ENCODE peak calls at places on chromosomes 5 and 9, in nine cellular contexts. One of them, this sample, is unnamed.

GRCh38 chr9:96061293-96061987 is 185.9 kb downstream of the ERCC6L2 start:
- DNase-seq in GM12864: no peak
- DNase-seq in neural crest cell: peak
- DNase-seq in endothelial cell of umbilical vein: peak
- DNase-seq in CD4-positive, alpha-beta T cell: peak
- DNase-seq in RWPE1: peak
- DNase-seq in OCI-LY7: no peak
- DNase-seq in NB4: peak
- DNase-seq in Calu3: peak
- DNase-seq in this sample: no peak

GRCh38 chr5:74272019-74272775 is 368.3 kb downstream of the ENC1 start:
- DNase-seq in GM12864: no peak
- DNase-seq in neural crest cell: no peak
- DNase-seq in endothelial cell of umbilical vein: no peak
- DNase-seq in CD4-positive, alpha-beta T cell: no peak
- DNase-seq in RWPE1: peak
- DNase-seq in OCI-LY7: no peak
- DNase-seq in NB4: no peak
- DNase-seq in Calu3: no peak
- DNase-seq in this sample: no peak

GRCh38 chr5:10250804-10251276 is 760 bp downstream of the CCT5 start:
- DNase-seq in GM12864: no peak
- DNase-seq in neural crest cell: no peak
- DNase-seq in endothelial cell of umbilical vein: peak
- DNase-seq in CD4-positive, alpha-beta T cell: no peak
- DNase-seq in RWPE1: peak
- DNase-seq in OCI-LY7: peak
- DNase-seq in NB4: peak
- DNase-seq in Calu3: no peak
- DNase-seq in this sample: no peak

GRCh38 chr5:77867914-77868313 is 91.8 kb upstream of the TBCA start:
- DNase-seq in GM12864: no peak
- DNase-seq in neural crest cell: no peak
- DNase-seq in endothelial cell of umbilical vein: no peak
- DNase-seq in CD4-positive, alpha-beta T cell: no peak
- DNase-seq in RWPE1: no peak
- DNase-seq in OCI-LY7: no peak
- DNase-seq in NB4: no peak
- DNase-seq in Calu3: no peak
- DNase-seq in this sample: no peak

GRCh38 chr5:155024015-155024414 is 10.5 kb downstream of the KIF4B start:
- DNase-seq in GM12864: peak
- DNase-seq in neural crest cell: no peak
- DNase-seq in endothelial cell of umbilical vein: no peak
- DNase-seq in CD4-positive, alpha-beta T cell: no peak
- DNase-seq in RWPE1: no peak
- DNase-seq in OCI-LY7: no peak
- DNase-seq in NB4: no peak
- DNase-seq in Calu3: no peak
- DNase-seq in this sample: no peak

GRCh38 chr5:156595132-156595787 is 254.8 kb upstream of the PPP1R2B start:
- DNase-seq in GM12864: no peak
- DNase-seq in neural crest cell: no peak
- DNase-seq in endothelial cell of umbilical vein: no peak
- DNase-seq in CD4-positive, alpha-beta T cell: no peak
- DNase-seq in RWPE1: no peak
- DNase-seq in OCI-LY7: no peak
- DNase-seq in NB4: no peak
- DNase-seq in Calu3: no peak
- DNase-seq in this sample: no peak

GRCh38 chr5:72658767-72659540 is 151.7 kb upstream of the ZNF366 start:
- DNase-seq in GM12864: no peak
- DNase-seq in neural crest cell: no peak
- DNase-seq in endothelial cell of umbilical vein: no peak
- DNase-seq in CD4-positive, alpha-beta T cell: no peak
- DNase-seq in RWPE1: no peak
- DNase-seq in OCI-LY7: no peak
- DNase-seq in NB4: no peak
- DNase-seq in Calu3: no peak
- DNase-seq in this sample: no peak

GRCh38 chr5:137792291-137792690 is 38.1 kb upstream of the HNRNPA0 start:
- DNase-seq in GM12864: no peak
- DNase-seq in neural crest cell: no peak
- DNase-seq in endothelial cell of umbilical vein: no peak
- DNase-seq in CD4-positive, alpha-beta T cell: no peak
- DNase-seq in RWPE1: no peak
- DNase-seq in OCI-LY7: no peak
- DNase-seq in NB4: no peak
- DNase-seq in Calu3: no peak
- DNase-seq in this sample: no peak

GRCh38 chr9:133615101-133615896 is 6.1 kb upstream of the FAM163B start:
- DNase-seq in GM12864: no peak
- DNase-seq in neural crest cell: no peak
- DNase-seq in endothelial cell of umbilical vein: no peak
- DNase-seq in CD4-positive, alpha-beta T cell: no peak
- DNase-seq in RWPE1: no peak
- DNase-seq in OCI-LY7: no peak
- DNase-seq in NB4: no peak
- DNase-seq in Calu3: no peak
- DNase-seq in this sample: no peak

GRCh38 chr9:19232117-19232829 is 1.8 kb downstream of the DENND4C start:
- DNase-seq in GM12864: no peak
- DNase-seq in neural crest cell: no peak
- DNase-seq in endothelial cell of umbilical vein: peak
- DNase-seq in CD4-positive, alpha-beta T cell: no peak
- DNase-seq in RWPE1: peak
- DNase-seq in OCI-LY7: peak
- DNase-seq in NB4: peak
- DNase-seq in Calu3: no peak
- DNase-seq in this sample: no peak

GRCh38 chr5:777756-778161 is 6.8 kb downstream of the ZDHHC11B start:
- DNase-seq in GM12864: no peak
- DNase-seq in neural crest cell: no peak
- DNase-seq in endothelial cell of umbilical vein: no peak
- DNase-seq in CD4-positive, alpha-beta T cell: no peak
- DNase-seq in RWPE1: no peak
- DNase-seq in OCI-LY7: no peak
- DNase-seq in NB4: no peak
- DNase-seq in Calu3: no peak
- DNase-seq in this sample: no peak

GRCh38 chr9:117868594-117868993 is 164.4 kb downstream of the TLR4 start:
- DNase-seq in GM12864: no peak
- DNase-seq in neural crest cell: no peak
- DNase-seq in endothelial cell of umbilical vein: no peak
- DNase-seq in CD4-positive, alpha-beta T cell: no peak
- DNase-seq in RWPE1: no peak
- DNase-seq in OCI-LY7: no peak
- DNase-seq in NB4: no peak
- DNase-seq in Calu3: no peak
- DNase-seq in this sample: no peak

GRCh38 chr5:94618029-94618492 is 343 bp downstream of the KIAA0825 start:
- DNase-seq in GM12864: no peak
- DNase-seq in neural crest cell: peak
- DNase-seq in endothelial cell of umbilical vein: peak
- DNase-seq in CD4-positive, alpha-beta T cell: peak
- DNase-seq in RWPE1: peak
- DNase-seq in OCI-LY7: peak
- DNase-seq in NB4: peak
- DNase-seq in Calu3: peak
- DNase-seq in this sample: no peak

GRCh38 chr5:103369125-103370120 is 110.9 kb downstream of the MACIR start:
- DNase-seq in GM12864: no peak
- DNase-seq in neural crest cell: no peak
- DNase-seq in endothelial cell of umbilical vein: no peak
- DNase-seq in CD4-positive, alpha-beta T cell: no peak
- DNase-seq in RWPE1: no peak
- DNase-seq in OCI-LY7: no peak
- DNase-seq in NB4: no peak
- DNase-seq in Calu3: no peak
- DNase-seq in this sample: no peak

GRCh38 chr5:5419291-5420210 is 2.9 kb upstream of the ICE1 start:
- DNase-seq in GM12864: no peak
- DNase-seq in neural crest cell: no peak
- DNase-seq in endothelial cell of umbilical vein: peak
- DNase-seq in CD4-positive, alpha-beta T cell: no peak
- DNase-seq in RWPE1: peak
- DNase-seq in OCI-LY7: peak
- DNase-seq in NB4: peak
- DNase-seq in Calu3: peak
- DNase-seq in this sample: peak

GRCh38 chr5:100900796-100901731 is 2.0 kb downstream of the ST8SIA4 start:
- DNase-seq in GM12864: peak
- DNase-seq in neural crest cell: peak
- DNase-seq in endothelial cell of umbilical vein: peak
- DNase-seq in CD4-positive, alpha-beta T cell: peak
- DNase-seq in RWPE1: peak
- DNase-seq in OCI-LY7: peak
- DNase-seq in NB4: peak
- DNase-seq in Calu3: no peak
- DNase-seq in this sample: no peak

GRCh38 chr9:127418037-127418471 is 6.1 kb upstream of the ZNF79 start:
- DNase-seq in GM12864: no peak
- DNase-seq in neural crest cell: no peak
- DNase-seq in endothelial cell of umbilical vein: peak
- DNase-seq in CD4-positive, alpha-beta T cell: no peak
- DNase-seq in RWPE1: no peak
- DNase-seq in OCI-LY7: peak
- DNase-seq in NB4: peak
- DNase-seq in Calu3: peak
- DNase-seq in this sample: peak

GRCh38 chr5:151213803-151214613 is 9.9 kb downstream of the CCDC69 start:
- DNase-seq in GM12864: peak
- DNase-seq in neural crest cell: no peak
- DNase-seq in endothelial cell of umbilical vein: peak
- DNase-seq in CD4-positive, alpha-beta T cell: peak
- DNase-seq in RWPE1: no peak
- DNase-seq in OCI-LY7: peak
- DNase-seq in NB4: peak
- DNase-seq in Calu3: no peak
- DNase-seq in this sample: no peak

DNA sequence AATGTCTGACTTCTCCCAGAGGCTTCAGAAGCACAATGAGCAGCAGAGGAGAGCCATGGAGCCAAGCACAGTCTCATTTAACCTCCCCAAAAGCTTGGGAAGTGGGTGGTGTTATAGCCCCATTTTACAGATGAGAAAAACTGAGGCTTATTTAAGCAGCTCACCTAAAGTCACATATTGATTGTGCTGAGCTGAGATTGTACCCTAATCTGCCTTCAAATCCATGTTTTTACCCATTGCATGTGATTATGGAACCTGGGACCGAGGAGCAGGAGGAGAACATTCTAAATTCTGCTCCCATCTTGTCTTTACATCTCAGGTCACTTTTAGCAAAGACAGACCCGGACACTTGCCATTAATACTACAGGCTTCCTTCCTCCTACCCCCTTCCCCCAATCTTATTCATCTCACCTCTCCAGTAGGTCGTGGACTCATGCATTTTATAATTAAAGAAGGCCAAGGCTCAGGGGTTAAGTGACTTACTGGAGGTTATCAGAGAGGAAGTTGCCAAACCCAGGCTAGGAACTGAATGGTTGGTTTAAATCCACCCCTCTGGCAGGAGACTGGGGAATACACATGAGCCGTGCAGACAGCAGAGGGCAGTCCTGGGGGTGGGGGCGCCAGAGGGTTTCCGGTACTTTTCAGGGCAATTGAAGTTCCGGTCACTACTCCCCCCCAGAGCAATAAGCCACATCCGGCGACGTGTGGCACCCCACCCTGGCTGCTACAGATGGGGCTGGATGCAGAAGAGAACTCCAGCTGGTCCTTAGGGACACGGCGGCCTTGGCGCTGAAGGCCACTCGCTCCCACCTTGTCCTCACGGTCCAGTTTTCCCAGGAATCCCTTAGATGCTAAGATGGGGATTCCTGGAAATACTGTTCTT is 51.0 kb upstream of the IL17B start:
- DNase-seq in GM12864: no peak
- DNase-seq in neural crest cell: no peak
- DNase-seq in endothelial cell of umbilical vein: peak
- DNase-seq in CD4-positive, alpha-beta T cell: no peak
- DNase-seq in RWPE1: no peak
- DNase-seq in OCI-LY7: peak
- DNase-seq in NB4: peak
- DNase-seq in Calu3: no peak
- DNase-seq in this sample: no peak
- TF ChIP-seq CTCF in GM12864: no peak
- TF ChIP-seq CTCF in neural crest cell: no peak
- TF ChIP-seq CTCF in endothelial cell of umbilical vein: peak
- TF ChIP-seq CTCF in CD4-positive, alpha-beta T cell: no peak
- TF ChIP-seq CTCF in RWPE1: no peak
- TF ChIP-seq CTCF in OCI-LY7: peak
- TF ChIP-seq CTCF in NB4: peak
- TF ChIP-seq CTCF in Calu3: no peak
- TF ChIP-seq CTCF in this sample: peak

GRCh38 chr5:150108711-150109605 is 22.6 kb upstream of the CSF1R start:
- DNase-seq in GM12864: no peak
- DNase-seq in neural crest cell: no peak
- DNase-seq in endothelial cell of umbilical vein: no peak
- DNase-seq in CD4-positive, alpha-beta T cell: no peak
- DNase-seq in RWPE1: no peak
- DNase-seq in OCI-LY7: no peak
- DNase-seq in NB4: no peak
- DNase-seq in Calu3: no peak
- DNase-seq in this sample: no peak
- TF ChIP-seq CTCF in GM12864: no peak
- TF ChIP-seq CTCF in neural crest cell: no peak
- TF ChIP-seq CTCF in endothelial cell of umbilical vein: no peak
- TF ChIP-seq CTCF in CD4-positive, alpha-beta T cell: no peak
- TF ChIP-seq CTCF in RWPE1: no peak
- TF ChIP-seq CTCF in OCI-LY7: no peak
- TF ChIP-seq CTCF in NB4: no peak
- TF ChIP-seq CTCF in Calu3: no peak
- TF ChIP-seq CTCF in this sample: no peak

DNA sequence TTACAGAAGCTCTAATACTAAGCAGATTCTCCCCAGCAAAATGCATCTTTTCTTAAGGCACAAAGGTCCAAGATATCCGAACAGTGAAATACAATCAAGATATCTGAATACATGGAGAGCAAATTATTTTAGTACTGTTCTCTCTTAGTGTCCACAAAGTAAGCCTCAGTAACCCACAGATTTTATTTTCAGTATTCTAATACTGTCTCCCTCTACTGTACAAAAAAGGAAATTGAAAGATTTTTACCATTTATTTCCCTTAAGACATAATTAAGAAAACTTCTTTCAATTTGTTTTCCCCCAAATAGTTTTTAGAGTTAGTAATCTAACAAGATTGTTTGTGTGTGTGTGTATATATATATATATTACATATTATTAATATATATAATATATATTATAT is 24.7 kb upstream of the NOL6 start:
- DNase-seq in GM12864: no peak
- DNase-seq in neural crest cell: no peak
- DNase-seq in endothelial cell of umbilical vein: peak
- DNase-seq in CD4-positive, alpha-beta T cell: no peak
- DNase-seq in RWPE1: no peak
- DNase-seq in OCI-LY7: peak
- DNase-seq in NB4: peak
- DNase-seq in Calu3: no peak
- DNase-seq in this sample: no peak
- TF ChIP-seq CTCF in GM12864: no peak
- TF ChIP-seq CTCF in neural crest cell: peak
- TF ChIP-seq CTCF in endothelial cell of umbilical vein: no peak
- TF ChIP-seq CTCF in CD4-positive, alpha-beta T cell: peak
- TF ChIP-seq CTCF in RWPE1: peak
- TF ChIP-seq CTCF in OCI-LY7: peak
- TF ChIP-seq CTCF in NB4: no peak
- TF ChIP-seq CTCF in Calu3: no peak
- TF ChIP-seq CTCF in this sample: peak

GRCh38 chr5:96752341-96753016 is 55.3 kb downstream of the ERAP1 start:
- DNase-seq in GM12864: peak
- DNase-seq in neural crest cell: peak
- DNase-seq in endothelial cell of umbilical vein: peak
- DNase-seq in CD4-positive, alpha-beta T cell: peak
- DNase-seq in RWPE1: peak
- DNase-seq in OCI-LY7: peak
- DNase-seq in NB4: peak
- DNase-seq in Calu3: peak
- DNase-seq in this sample: no peak
- TF ChIP-seq CTCF in GM12864: peak
- TF ChIP-seq CTCF in neural crest cell: peak
- TF ChIP-seq CTCF in endothelial cell of umbilical vein: peak
- TF ChIP-seq CTCF in CD4-positive, alpha-beta T cell: peak
- TF ChIP-seq CTCF in RWPE1: peak
- TF ChIP-seq CTCF in OCI-LY7: peak
- TF ChIP-seq CTCF in NB4: peak
- TF ChIP-seq CTCF in Calu3: peak
- TF ChIP-seq CTCF in this sample: peak